ENCODE peak calls at places on chromosomes 1 and 21, in seven cellular contexts. U, D, L, Q, F, R and X are unnamed samples.

GRCh38 chr1:119420638-119421037 is 5.7 kb downstream of the HSD3B2 start:
- DNase-seq in L (no peak), R (no peak), U (no peak), F (no peak), Q (no peak), D (no peak), X (no peak)

GRCh38 chr1:201614262-201615015 is 75.5 kb downstream of the NAV1 start:
- DNase-seq in R (no peak), U (peak), D (peak), Q (peak), L (no peak), F (peak), X (no peak)

GRCh38 chr1:79193211-79194079 is 186.9 kb upstream of the ADGRL4 start:
- DNase-seq in L (peak), F (peak), Q (peak), R (peak), U (peak), D (peak), X (no peak)

GRCh38 chr1:22143065-22143514 is at the start of gene WNT4:
- DNase-seq in Q (peak), U (no peak), D (peak), L (peak), R (no peak), F (peak), X (no peak)

GRCh38 chr21:34282223-34282622 is 81.6 kb upstream of the KCNE2 start:
- DNase-seq in Q (no peak), R (no peak), D (peak), F (no peak), U (no peak), L (peak), X (no peak)

GRCh38 chr1:201488817-201489581 is 17.9 kb downstream of the CSRP1 start:
- DNase-seq in R (peak), U (no peak), L (peak), D (peak), F (no peak), Q (no peak), X (no peak)

GRCh38 chr1:156961709-156962108 is 41.3 kb downstream of the LRRC71 start:
- DNase-seq in U (no peak), L (no peak), F (peak), Q (no peak), R (peak), D (peak), X (peak)

GRCh38 chr1:30044745-30045144 is 678.6 kb downstream of the MATN1 start:
- DNase-seq in L (no peak), D (no peak), Q (peak), F (no peak), U (no peak), R (no peak), X (no peak)

GRCh38 chr1:53138991-53139884 is 3.2 kb downstream of the SLC1A7 start:
- DNase-seq in U (no peak), R (no peak), D (peak), F (no peak), L (no peak), Q (no peak), X (no peak)

GRCh38 chr1:111199329-111199728 is 1.1 kb downstream of the DENND2D start:
- DNase-seq in U (no peak), D (no peak), Q (no peak), R (no peak), F (no peak), L (no peak), X (no peak)

GRCh38 chr1:17121881-17122280 is 2.6 kb upstream of the PADI2 start:
- DNase-seq in D (peak), Q (no peak), L (peak), F (no peak), R (no peak), U (no peak), X (no peak)

GRCh38 chr1:34518146-34518545 is 236.7 kb upstream of the GJB5 start:
- DNase-seq in F (no peak), L (no peak), Q (no peak), U (no peak), R (no peak), D (peak), X (no peak)

GRCh38 chr1:19734472-19734999 is 65.2 kb downstream of the TMCO4 start:
- DNase-seq in R (no peak), U (no peak), D (peak), L (peak), F (no peak), Q (no peak), X (no peak)

GRCh38 chr1:85374160-85374559 is 90.8 kb downstream of the DDAH1 start:
- DNase-seq in R (peak), D (peak), F (no peak), L (peak), Q (no peak), U (no peak), X (no peak)

GRCh38 chr1:211349730-211350129 is 23.1 kb downstream of the TRAF5 start:
- DNase-seq in Q (no peak), U (no peak), D (no peak), L (no peak), R (no peak), F (no peak), X (no peak)

GRCh38 chr21:37870229-37870628 is 46.0 kb downstream of the KCNJ6 start:
- DNase-seq in L (no peak), F (no peak), Q (no peak), U (no peak), R (no peak), D (no peak), X (no peak)

GRCh38 chr1:154557939-154558609 is 388 bp downstream of the UBE2Q1 start:
- DNase-seq in F (no peak), D (peak), U (no peak), R (no peak), L (peak), Q (no peak), X (peak)

GRCh38 chr1:234958066-234958701 is 170.5 kb downstream of the TOMM20 start:
- DNase-seq in F (no peak), R (no peak), L (no peak), U (no peak), D (no peak), Q (no peak), X (no peak)

GRCh38 chr1:185369786-185370185 is 52.7 kb upstream of the IVNS1ABP start:
- DNase-seq in L (peak), U (no peak), F (no peak), R (no peak), D (peak), Q (no peak), X (no peak)

GRCh38 chr21:36499578-36500471 is 19.9 kb upstream of the CLDN14 start:
- DNase-seq in L (peak), U (no peak), Q (no peak), D (peak), R (no peak), F (no peak), X (no peak)

GRCh38 chr1:201212461-201213055 is 21.9 kb downstream of the IGFN1 start:
- DNase-seq in U (no peak), F (no peak), R (no peak), D (no peak), L (no peak), Q (no peak), X (no peak)

GRCh38 chr1:184510110-184510509 is 123.3 kb downstream of the C1orf21 start:
- DNase-seq in F (no peak), L (no peak), U (no peak), D (no peak), Q (no peak), R (no peak), X (no peak)

GRCh38 chr1:169146536-169147214 is 40.2 kb downstream of the ATP1B1 start:
- DNase-seq in R (no peak), Q (no peak), L (no peak), F (peak), D (no peak), U (peak), X (no peak)

GRCh38 chr1:24865168-24865567 is 64.9 kb downstream of the RUNX3 start:
- DNase-seq in Q (no peak), F (no peak), D (no peak), L (no peak), U (no peak), R (no peak), X (no peak)

GRCh38 chr1:11187000-11187399 is 2.2 kb upstream of the ANGPTL7 start:
- DNase-seq in F (no peak), L (no peak), R (no peak), Q (no peak), D (no peak), U (no peak), X (no peak)

GRCh38 chr1:154996966-154997701 is 3.7 kb downstream of the LENEP start:
- DNase-seq in D (no peak), R (no peak), Q (peak), L (no peak), F (no peak), U (no peak), X (no peak)

GRCh38 chr1:84078108-84078823 is 65.8 kb upstream of the PRKACB start:
- DNase-seq in Q (no peak), D (peak), F (no peak), R (no peak), U (no peak), L (peak), X (peak)

GRCh38 chr1:235892734-235893413 is 26.2 kb upstream of the LYST start:
- DNase-seq in R (no peak), L (no peak), Q (no peak), D (no peak), U (no peak), F (no peak), X (no peak)

GRCh38 chr1:168693197-168693871 is 35.7 kb downstream of the DPT start:
- DNase-seq in R (no peak), U (no peak), L (no peak), Q (no peak), D (no peak), F (no peak), X (no peak)

GRCh38 chr1:179545316-179545715 is 30.4 kb downstream of the NPHS2 start:
- DNase-seq in L (peak), D (no peak), F (no peak), U (no peak), Q (no peak), R (no peak), X (no peak)

GRCh38 chr1:186250529-186250928 is 124.5 kb downstream of the TPR start:
- DNase-seq in L (no peak), R (no peak), U (no peak), Q (no peak), D (no peak), F (no peak), X (no peak)

GRCh38 chr1:43463461-43463860 is 9.7 kb upstream of the HYI start:
- DNase-seq in D (no peak), R (no peak), L (no peak), Q (no peak), U (no peak), F (no peak), X (no peak)

GRCh38 chr1:12038356-12039140 is 19.2 kb downstream of the MIIP start:
- DNase-seq in Q (no peak), U (no peak), F (no peak), L (no peak), D (no peak), R (no peak), X (no peak)

GRCh38 chr1:208510192-208510952 is 266.2 kb upstream of the PLXNA2 start:
- DNase-seq in U (no peak), F (no peak), Q (no peak), L (peak), R (no peak), D (peak), X (no peak)

GRCh38 chr1:221907531-221907930 is 165.6 kb upstream of the DUSP10 start:
- DNase-seq in F (no peak), R (no peak), L (peak), U (no peak), Q (no peak), D (no peak), X (no peak)

GRCh38 chr1:63773815-63774616 is at the start of gene ROR1:
- DNase-seq in F (peak), Q (peak), R (peak), L (peak), U (peak), D (peak), X (no peak)

GRCh38 chr21:34031835-34032370 is 41.5 kb upstream of the MRPS6 start:
- DNase-seq in R (no peak), L (no peak), U (no peak), Q (no peak), D (no peak), F (no peak), X (no peak)

GRCh38 chr1:226649780-226650179 is 89.3 kb downstream of the ITPKB start:
- DNase-seq in U (no peak), R (no peak), F (no peak), L (peak), Q (no peak), D (peak), X (peak)

GRCh38 chr1:228120351-228121091 is 11.4 kb upstream of the MRPL55 start:
- DNase-seq in U (no peak), Q (no peak), D (peak), F (no peak), R (no peak), L (peak), X (no peak)

DNA sequence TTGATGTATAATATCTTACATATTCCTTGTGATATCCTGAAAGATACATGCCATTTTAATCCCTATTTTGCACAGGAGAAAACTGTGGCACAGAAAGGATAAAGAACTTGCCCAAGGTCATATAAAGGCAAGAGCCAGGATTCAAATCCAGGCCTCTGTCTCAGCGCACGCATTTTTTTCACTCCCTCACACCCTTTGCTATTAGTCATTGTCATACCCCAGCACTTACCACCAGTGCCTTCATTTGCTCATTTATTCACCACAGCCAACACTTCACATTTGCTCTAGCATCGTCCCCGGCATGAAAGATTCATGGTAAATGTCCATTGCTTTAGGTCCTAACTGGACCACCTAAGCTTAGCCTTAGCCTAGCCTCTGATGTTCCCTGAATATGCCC is 14.2 kb downstream of the ALX3 start:
- DNase-seq in R (no peak), D (peak), U (no peak), F (no peak), L (peak), Q (no peak), X (no peak)
- H3K4me2 ChIP-seq in R (no peak), D (peak), U (no peak), F (no peak), L (peak), Q (no peak), X (no peak)

DNA sequence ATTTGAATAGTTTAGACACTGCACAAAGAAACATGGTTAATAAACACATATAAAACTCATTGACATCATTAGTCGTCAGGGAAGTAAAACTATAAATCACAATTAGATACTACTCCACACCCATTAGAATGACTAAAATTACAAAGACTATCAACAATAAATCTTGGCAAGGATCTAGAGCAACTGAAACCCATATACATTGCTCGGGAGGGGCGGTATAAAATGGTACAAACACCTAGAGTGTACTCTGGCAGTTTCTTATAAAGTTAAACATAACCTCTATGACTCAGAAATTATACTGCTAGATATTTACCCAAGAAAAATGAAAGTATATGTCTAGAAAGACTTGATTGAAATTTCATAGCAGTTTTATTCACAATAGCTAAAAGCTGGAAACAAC is 434.2 kb downstream of the RWDD3 start:
- DNase-seq in U (no peak), D (no peak), Q (no peak), F (no peak), L (no peak), R (no peak), X (no peak)
- H3K9ac ChIP-seq in U (no peak), D (no peak), Q (no peak), F (no peak), L (no peak), R (no peak), X (no peak)

DNA sequence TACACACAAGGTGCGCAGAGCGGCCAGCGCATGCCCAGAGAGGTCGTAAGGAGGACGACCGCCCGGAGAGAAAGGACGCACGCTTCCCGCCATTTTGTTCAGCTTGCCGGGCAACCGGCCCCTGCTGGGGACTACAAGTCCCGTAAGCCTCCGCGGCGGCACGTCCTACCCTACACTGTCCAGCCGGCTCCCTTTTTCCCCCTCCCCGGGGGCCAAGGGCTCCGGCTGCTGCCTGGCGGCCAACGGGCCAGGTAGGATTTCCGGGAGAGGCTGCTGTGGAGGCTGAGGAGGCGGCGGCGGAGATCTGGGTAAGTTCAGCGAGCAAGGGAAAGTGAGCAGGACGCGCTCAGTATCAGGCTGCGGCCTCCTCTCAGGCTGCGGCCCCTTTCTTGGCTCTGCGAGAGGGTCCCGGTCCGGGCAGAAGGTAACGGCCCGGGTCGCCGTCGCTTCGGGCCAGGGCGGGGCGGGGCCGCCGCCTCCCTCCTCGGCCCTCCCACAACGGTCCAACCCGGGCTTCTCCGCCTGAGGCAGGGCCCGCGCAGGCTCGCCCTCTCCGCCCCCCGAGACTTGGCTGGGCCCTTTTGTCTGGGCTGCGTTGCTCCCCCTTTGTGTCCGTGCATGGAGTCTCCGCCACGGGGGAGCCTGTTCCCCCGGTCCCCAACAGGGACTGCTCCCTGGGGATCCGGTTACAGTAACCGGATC is at the start of gene PHACTR4:
- DNase-seq in D (peak), L (peak), R (peak), U (peak), Q (peak), F (peak), X (peak)
- H2AFZ ChIP-seq in D (peak), L (peak), R (peak), U (peak), Q (peak), F (peak), X (peak)

GRCh38 chr1:99566290-99567021 is 79.5 kb upstream of the PALMD start:
- DNase-seq in U (no peak), D (no peak), Q (no peak), F (no peak), L (no peak), R (no peak), X (no peak)
- H3K4me2 ChIP-seq in U (no peak), D (no peak), Q (no peak), F (no peak), L (peak), R (no peak), X (no peak)

GRCh38 chr1:107666493-107666892 is 298.5 kb downstream of the VAV3 start:
- DNase-seq in L (no peak), U (no peak), Q (no peak), D (no peak), R (no peak), F (no peak), X (no peak)
- H3K9ac ChIP-seq in L (no peak), U (no peak), Q (no peak), D (no peak), R (no peak), F (no peak), X (no peak)

GRCh38 chr1:160097196-160097910 is 1.1 kb downstream of the IGSF8 start:
- DNase-seq in D (peak), F (no peak), Q (no peak), U (no peak), L (no peak), R (no peak), X (peak)
- H2AFZ ChIP-seq in D (peak), F (no peak), Q (no peak), U (peak), L (no peak), R (no peak), X (no peak)

GRCh38 chr21:43333301-43334062 is 93.4 kb downstream of the SIK1 start:
- DNase-seq in U (peak), R (no peak), Q (peak), F (peak), D (peak), L (peak), X (no peak)

GRCh38 chr21:43332872-43333300 is 94.0 kb downstream of the SIK1 start:
- DNase-seq in Q (no peak), R (no peak), F (peak), D (no peak), U (no peak), L (no peak), X (no peak)

GRCh38 chr21:43335119-43335518 is 91.8 kb downstream of the SIK1 start:
- DNase-seq in U (no peak), D (no peak), L (no peak), F (no peak), Q (no peak), R (no peak), X (no peak)

GRCh38 chr21:43332461-43332860 is 94.5 kb downstream of the SIK1 start:
- DNase-seq in F (no peak), Q (no peak), U (no peak), L (no peak), D (no peak), R (no peak), X (no peak)

GRCh38 chr21:43334214-43334958 is 92.5 kb downstream of the SIK1 start:
- DNase-seq in R (no peak), L (no peak), D (no peak), Q (no peak), F (no peak), U (no peak), X (no peak)
- H3K4me2 ChIP-seq in R (no peak), L (no peak), D (peak), Q (no peak), F (no peak), U (no peak), X (no peak)

GRCh38 chr1:36400825-36401601 is 3.3 kb upstream of the LSM10 start:
- DNase-seq in R (peak), U (peak), L (no peak), D (peak), Q (peak), F (peak), X (peak)
- H3K9ac ChIP-seq in R (peak), U (peak), L (peak), D (peak), Q (peak), F (peak), X (peak)

DNA sequence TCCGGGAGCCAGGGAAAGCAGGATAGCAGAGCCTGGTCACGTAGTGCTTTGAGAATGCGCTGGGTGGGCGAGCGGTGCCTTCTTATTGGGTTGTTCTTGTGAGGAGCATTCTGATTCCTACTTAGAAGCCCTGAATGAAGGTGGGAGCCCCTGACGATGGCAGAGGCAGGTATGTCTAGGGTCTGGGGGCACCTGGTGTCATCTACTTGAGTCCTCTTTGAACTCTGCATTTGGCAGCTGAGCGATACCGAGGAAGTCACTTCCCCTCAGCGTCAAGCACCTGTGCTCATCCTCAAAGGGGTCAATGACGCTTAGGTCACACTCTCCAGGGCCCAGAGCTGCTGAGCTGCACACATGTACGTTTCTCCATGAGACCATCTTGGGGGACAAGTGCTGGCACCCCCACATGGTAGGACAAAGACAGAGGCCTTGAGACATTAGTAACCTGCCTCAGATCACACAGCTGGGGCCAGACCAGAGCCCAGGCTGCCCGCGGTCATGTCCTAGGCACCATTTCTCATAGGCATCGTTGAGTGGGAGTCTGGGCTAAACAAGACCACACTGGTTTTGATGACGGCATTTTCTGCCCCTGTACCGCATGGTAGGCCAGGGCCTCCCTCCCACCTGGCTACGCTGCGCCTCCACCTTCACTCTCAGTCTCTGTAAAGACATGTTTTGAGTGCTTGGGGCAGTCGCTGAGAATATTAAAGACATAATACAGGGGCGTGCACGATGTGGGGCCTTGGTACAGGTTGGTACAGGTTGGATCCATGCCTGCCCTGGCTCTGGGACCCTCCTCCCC is 69.1 kb upstream of the ABCG1 start:
- DNase-seq in U (no peak), R (no peak), L (no peak), D (no peak), F (no peak), Q (peak), X (no peak)
- H2AFZ ChIP-seq in U (no peak), R (no peak), L (no peak), D (no peak), F (no peak), Q (no peak), X (no peak)

GRCh38 chr1:6996371-6996770 is 211.1 kb downstream of the CAMTA1 start:
- DNase-seq in F (no peak), Q (no peak), D (no peak), L (no peak), U (no peak), R (no peak), X (peak)
- H3K4me2 ChIP-seq in F (no peak), Q (no peak), D (no peak), L (no peak), U (no peak), R (no peak), X (peak)